ENCODE peak calls at places on chromosomes 2 and 18, in five cellular contexts. D is PC-9, G is neural progenitor cell, H is mammary epithelial cell, E is fibroblast of lung. M is an unnamed sample.

GRCh38 chr2:177900091-177900490 is 172.5 kb downstream of the PDE11A start:
- DNase-seq in E (no peak), G (no peak), D (peak), H (peak), M (peak)

GRCh38 chr2:159775006-159775405 is 23.0 kb downstream of the CD302 start:
- DNase-seq in E (no peak), H (no peak), G (no peak), D (no peak), M (no peak)

GRCh38 chr18:45621068-45621511 is 5.8 kb downstream of the SLC14A2 start:
- DNase-seq in D (no peak), H (peak), G (peak), E (peak), M (no peak)

GRCh38 chr2:182980115-182980514 is 58.1 kb downstream of the NCKAP1 start:
- DNase-seq in E (peak), D (peak), H (peak), G (peak), M (peak)

GRCh38 chr2:173397539-173397938 is 42.9 kb downstream of the CDCA7 start:
- DNase-seq in E (no peak), G (no peak), H (no peak), D (no peak), M (no peak)

GRCh38 chr2:168461178-168461941 is 5.3 kb downstream of the CERS6 start:
- DNase-seq in E (no peak), H (no peak), D (no peak), G (no peak), M (no peak)

GRCh38 chr2:238260879-238261278 is 21.0 kb upstream of the HES6 start:
- DNase-seq in G (no peak), H (no peak), D (no peak), E (peak), M (no peak)

GRCh38 chr2:25009954-25010353 is 31.9 kb upstream of the EFR3B start:
- DNase-seq in H (no peak), D (peak), E (no peak), G (no peak), M (no peak)

GRCh38 chr2:224579411-224579810 is 5.8 kb downstream of the CUL3 start:
- DNase-seq in D (no peak), H (peak), E (no peak), G (no peak), M (no peak)

GRCh38 chr2:115122701-115123100 is 680.3 kb downstream of the DPP10 start:
- DNase-seq in D (no peak), E (no peak), G (no peak), H (no peak), M (no peak)

GRCh38 chr2:63742592-63742991 is 99.1 kb upstream of the UGP2 start:
- DNase-seq in H (no peak), E (no peak), D (no peak), G (no peak), M (no peak)

GRCh38 chr2:114489143-114489542 is 46.7 kb downstream of the DPP10 start:
- DNase-seq in H (no peak), G (no peak), E (no peak), D (no peak), M (no peak)

GRCh38 chr18:80171190-80171872 is 62.3 kb downstream of the ADNP2 start:
- DNase-seq in G (peak), D (no peak), H (peak), E (peak), M (no peak)
- H3K4me3 ChIP-seq in G (no peak), D (no peak), H (no peak), E (no peak), M (no peak)

GRCh38 chr2:130908832-130909231 is 72.1 kb downstream of the ARHGEF4 start:
- DNase-seq in G (no peak), E (no peak), H (no peak), D (no peak), M (no peak)
- TF ChIP-seq EZH2 in G (no peak), E (no peak), H (no peak), D (no peak), M (no peak)

DNA sequence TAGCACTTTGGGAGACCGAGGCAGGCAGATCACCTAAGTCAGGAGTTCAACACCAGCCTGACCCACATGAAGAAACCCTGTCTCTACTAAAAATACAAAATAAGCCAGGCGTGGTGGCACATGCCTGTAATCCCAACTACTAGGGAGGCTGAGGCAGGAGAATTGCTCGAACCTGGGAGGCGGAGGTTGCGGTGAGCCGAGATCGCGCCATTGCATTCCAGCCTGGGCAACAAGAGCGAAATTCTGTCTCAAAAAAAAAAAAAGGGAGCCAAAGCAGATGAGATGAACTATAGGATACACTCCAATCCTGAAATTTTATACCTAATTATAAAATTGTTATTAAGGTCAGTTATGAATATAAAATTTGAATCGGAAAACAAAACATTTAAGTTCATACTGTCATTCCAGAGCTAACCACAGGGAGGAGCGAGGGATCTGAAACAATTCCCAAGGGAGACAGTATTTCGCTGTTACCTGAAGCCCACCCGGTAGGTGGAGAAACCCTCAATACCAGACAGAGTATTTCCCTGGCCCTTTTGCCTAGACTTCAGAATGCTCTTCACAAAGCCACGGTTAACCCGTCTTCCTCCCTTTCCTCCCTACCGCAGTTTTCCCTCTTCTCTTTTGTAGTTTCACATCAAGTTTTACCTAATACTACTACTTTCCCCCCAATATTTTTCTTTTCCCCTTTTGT is 1.4 kb downstream of the PPM1G start:
- DNase-seq in D (peak), H (peak), E (peak), G (peak), M (no peak)
- H3K4me3 ChIP-seq in D (peak), H (peak), E (peak), G (peak), M (peak)

GRCh38 chr2:176189666-176190641 is 1.5 kb downstream of the HOXD1 start:
- DNase-seq in E (no peak), G (peak), D (no peak), H (no peak), M (no peak)
- TF ChIP-seq EZH2 in E (peak), G (peak), D (no peak), H (peak), M (peak)

GRCh38 chr2:235021752-235022151 is 69.9 kb downstream of the SH3BP4 start:
- DNase-seq in D (peak), G (no peak), H (peak), E (peak), M (peak)
- H3K4me3 ChIP-seq in D (no peak), G (no peak), H (no peak), E (no peak), M (no peak)

DNA sequence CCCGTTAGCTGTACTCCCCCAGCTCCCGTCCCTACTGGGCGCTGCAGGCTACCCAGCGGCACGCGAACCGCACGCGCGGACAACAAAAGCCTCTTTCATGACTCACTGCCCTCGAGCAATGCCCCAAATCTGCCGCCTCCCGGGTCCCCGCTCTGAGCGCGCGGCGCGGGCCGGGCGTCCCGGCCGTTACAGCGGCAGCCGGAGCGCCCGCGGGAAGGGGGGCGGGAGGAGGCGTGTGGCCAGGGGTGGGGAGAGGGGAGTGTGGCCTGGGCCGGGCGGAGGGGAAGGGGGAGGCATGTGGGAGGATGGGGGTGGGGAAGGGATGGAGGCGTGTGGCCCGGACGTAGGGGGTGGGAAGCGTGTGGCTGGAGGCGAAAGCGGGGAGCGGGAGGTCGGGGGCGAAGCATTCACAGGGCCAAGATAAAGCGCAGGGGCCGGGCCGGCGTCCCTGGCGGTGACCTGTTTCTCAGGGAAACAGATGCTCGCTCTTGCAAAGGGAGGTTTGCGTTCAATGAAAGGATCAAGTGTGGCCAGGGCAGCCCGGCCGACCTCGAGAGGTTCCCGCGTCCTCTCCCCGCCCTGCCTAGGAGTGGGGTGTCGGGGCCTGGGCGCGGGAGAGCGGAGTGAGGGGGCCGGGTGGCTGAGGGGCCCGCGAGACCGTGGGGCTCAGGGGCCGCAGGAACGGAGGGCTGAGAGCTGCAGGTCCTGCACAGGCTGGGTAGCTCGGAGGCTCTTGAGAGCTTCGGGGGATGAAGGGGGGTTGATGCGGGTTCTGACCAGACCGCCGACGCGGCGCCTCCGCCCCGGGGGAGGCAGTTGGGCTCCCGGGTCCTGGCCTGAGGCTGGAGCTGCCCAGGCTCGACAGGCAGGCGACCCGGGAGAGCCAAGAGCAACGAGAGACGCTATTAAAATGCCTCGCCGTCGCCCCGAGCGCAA is 3.5 kb upstream of the NEUROD1 start:
- DNase-seq in E (peak), D (no peak), G (peak), H (peak), M (no peak)
- TF ChIP-seq EZH2 in E (peak), D (no peak), G (peak), H (no peak), M (peak)

DNA sequence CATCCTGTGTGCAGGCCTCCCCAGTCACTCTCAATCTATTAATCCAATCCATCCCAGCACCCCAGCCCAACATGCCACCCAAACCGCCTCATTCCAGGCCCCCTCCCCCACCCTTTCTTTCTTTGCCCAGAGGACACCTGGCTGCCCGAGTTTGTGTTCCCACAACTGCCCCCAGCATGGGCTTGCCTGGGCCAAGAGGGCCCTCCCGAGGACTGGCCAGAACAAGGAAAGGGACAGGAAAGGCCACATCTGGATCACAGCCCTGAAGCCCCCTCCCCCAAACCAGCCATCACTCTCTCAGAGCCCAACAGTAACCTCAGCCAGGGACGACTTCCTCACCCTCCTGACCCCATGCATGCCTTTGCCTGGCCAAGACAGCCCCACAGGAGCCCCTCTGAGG is 1.2 kb downstream of the TNS1 start:
- DNase-seq in D (no peak), H (no peak), G (no peak), E (no peak), M (no peak)
- H3K4me3 ChIP-seq in D (no peak), H (no peak), G (no peak), E (peak), M (no peak)

GRCh38 chr2:179861027-179861776 is at the start of gene ZNF385B:
- DNase-seq in H (peak), D (no peak), G (peak), E (peak), M (no peak)
- TF ChIP-seq EZH2 in H (no peak), D (peak), G (no peak), E (peak), M (peak)

GRCh38 chr2:73292906-73293533 is 328 bp downstream of the EGR4 start:
- DNase-seq in G (peak), H (no peak), D (no peak), E (no peak), M (no peak)
- H3K4me3 ChIP-seq in G (peak), H (peak), D (peak), E (peak), M (peak)